ENCODE peak calls at places on chromosomes 4 and X, in ten cellular contexts. E is M059J; J is NAMALWA; I is upper lobe of right lung; U is activated CD4-positive, alpha-beta T cell treated with anti-CD3 and anti-CD28 coated beads, Interleukin-2, amount 10 ng/mL, durations not matched to agents 7 days and 5 days; P is substantia nigra; F is stimulated activated CD4-positive, alpha-beta T cell treated with anti-CD3 and anti-CD28 coated beads, Interleukin-1b, Interleukin-23, amount 100 ng/mL, for 24 hours; C is EL; Q is COR-L47; V is effector memory CD8-positive, alpha-beta T cell. Y is an unnamed sample.

GRCh38 chr4:179196511-179196910 is 1754.3 kb upstream of the AGA start:
- DNase-seq in E (peak), J (no peak), I (no peak), U (no peak), P (no peak), F (no peak), C (no peak), Q (no peak), V (no peak), Y (no peak)

GRCh38 chr4:156976147-156976546 is 4.5 kb upstream of the PDGFC start:
- DNase-seq in E (peak), J (no peak), I (no peak), U (no peak), P (no peak), F (no peak), C (peak), Q (no peak), V (no peak), Y (no peak)

GRCh38 chrX:49278081-49278480 is 8.5 kb downstream of the PPP1R3F start:
- DNase-seq in E (no peak), J (no peak), I (no peak), U (no peak), P (no peak), F (no peak), C (no peak), Q (no peak), V (no peak), Y (no peak)

GRCh38 chrX:129786210-129786651 is 6.5 kb downstream of the SASH3 start:
- DNase-seq in E (no peak), J (peak), I (no peak), U (no peak), P (no peak), F (no peak), C (no peak), Q (no peak), V (no peak), Y (no peak)

GRCh38 chrX:12700745-12701144 is 90.5 kb upstream of the PRPS2 start:
- DNase-seq in E (no peak), J (no peak), I (no peak), U (no peak), P (no peak), F (no peak), C (no peak), Q (no peak), V (no peak), Y (no peak)

GRCh38 chr4:98341309-98341708 is 80.1 kb downstream of the RAP1GDS1 start:
- DNase-seq in E (peak), J (peak), I (no peak), U (no peak), P (no peak), F (no peak), C (peak), Q (no peak), V (no peak), Y (no peak)

GRCh38 chr4:131427000-131427399 is 1722.1 kb upstream of the PCDH10 start:
- DNase-seq in E (no peak), J (no peak), I (no peak), U (no peak), P (no peak), F (no peak), C (no peak), Q (no peak), V (no peak), Y (no peak)

GRCh38 chr4:71501992-71502391 is 163.2 kb downstream of the SLC4A4 start:
- DNase-seq in E (no peak), J (no peak), I (no peak), U (no peak), P (no peak), F (no peak), C (no peak), Q (no peak), V (no peak), Y (no peak)

GRCh38 chrX:619451-619811 is 11.2 kb upstream of the SHOX start:
- DNase-seq in E (no peak), J (no peak), I (no peak), U (no peak), P (no peak), F (no peak), C (no peak), Q (no peak), V (no peak), Y (no peak)

GRCh38 chr4:53644607-53645006 is 53.3 kb upstream of the LNX1 start:
- DNase-seq in E (no peak), J (no peak), I (peak), U (no peak), P (no peak), F (no peak), C (no peak), Q (peak), V (no peak), Y (no peak)

GRCh38 chr4:182929296-182929695 is 12.1 kb upstream of the DCTD start:
- DNase-seq in E (peak), J (no peak), I (no peak), U (no peak), P (no peak), F (no peak), C (peak), Q (no peak), V (no peak), Y (no peak)

GRCh38 chr4:99861120-99861905 is 32.9 kb downstream of the LAMTOR3 start:
- DNase-seq in E (peak), J (no peak), I (no peak), U (no peak), P (no peak), F (no peak), C (no peak), Q (peak), V (no peak), Y (no peak)

GRCh38 chrX:57134702-57135101 is 2.5 kb downstream of the SPIN2A start:
- DNase-seq in E (peak), J (no peak), I (no peak), U (no peak), P (no peak), F (no peak), C (peak), Q (no peak), V (no peak), Y (no peak)

GRCh38 chr4:154982187-154983047 is 201.3 kb downstream of the RBM46 start:
- DNase-seq in E (peak), J (peak), I (peak), U (peak), P (no peak), F (peak), C (peak), Q (peak), V (peak), Y (peak)

GRCh38 chrX:118802857-118803256 is 20.8 kb upstream of the ZCCHC12 start:
- DNase-seq in E (peak), J (no peak), I (no peak), U (no peak), P (no peak), F (no peak), C (peak), Q (no peak), V (no peak), Y (no peak)

GRCh38 chrX:115344885-115345653 is 55.6 kb downstream of the LUZP4 start:
- DNase-seq in E (peak), J (no peak), I (peak), U (no peak), P (peak), F (no peak), C (peak), Q (peak), V (no peak), Y (peak)

GRCh38 chr4:117676153-117676552 is 358.1 kb upstream of the NDST3 start:
- DNase-seq in E (no peak), J (no peak), I (no peak), U (no peak), P (no peak), F (no peak), C (no peak), Q (no peak), V (no peak), Y (no peak)

GRCh38 chr4:155371432-155372043 is 5.2 kb downstream of the MAP9 start:
- DNase-seq in E (peak), J (peak), I (no peak), U (no peak), P (no peak), F (no peak), C (no peak), Q (peak), V (no peak), Y (no peak)

GRCh38 chr4:110184124-110184790 is 14.2 kb downstream of the ELOVL6 start:
- DNase-seq in E (peak), J (peak), I (no peak), U (no peak), P (no peak), F (no peak), C (peak), Q (peak), V (no peak), Y (no peak)

GRCh38 chr4:53786632-53787031 is 195.3 kb upstream of the LNX1 start:
- DNase-seq in E (no peak), J (no peak), I (no peak), U (no peak), P (no peak), F (no peak), C (no peak), Q (no peak), V (no peak), Y (no peak)

GRCh38 chr4:834368-835147 is 8.6 kb upstream of the CPLX1 start:
- DNase-seq in E (no peak), J (no peak), I (peak), U (no peak), P (no peak), F (no peak), C (no peak), Q (no peak), V (no peak), Y (no peak)

GRCh38 chrX:115388879-115389278 is 99.4 kb downstream of the LUZP4 start:
- DNase-seq in E (no peak), J (no peak), I (no peak), U (no peak), P (no peak), F (no peak), C (no peak), Q (no peak), V (no peak), Y (no peak)

GRCh38 chrX:116232833-116233232 is 62.3 kb downstream of the AGTR2 start:
- DNase-seq in E (peak), J (no peak), I (no peak), U (no peak), P (no peak), F (no peak), C (peak), Q (no peak), V (no peak), Y (no peak)

GRCh38 chrX:129932792-129933321 is 26.9 kb downstream of the UTP14A start:
- DNase-seq in E (peak), J (no peak), I (peak), U (no peak), P (peak), F (no peak), C (no peak), Q (no peak), V (no peak), Y (no peak)

GRCh38 chr4:89757154-89757723 is 79.7 kb downstream of the SNCA start:
- DNase-seq in E (no peak), J (no peak), I (no peak), U (no peak), P (no peak), F (no peak), C (no peak), Q (no peak), V (no peak), Y (no peak)

GRCh38 chr4:98092833-98093439 is 50.3 kb downstream of the STPG2 start:
- DNase-seq in E (peak), J (peak), I (no peak), U (no peak), P (no peak), F (no peak), C (peak), Q (peak), V (no peak), Y (no peak)

GRCh38 chr4:88320780-88321373 is 36.5 kb upstream of the PPM1K start:
- DNase-seq in E (peak), J (peak), I (peak), U (peak), P (peak), F (no peak), C (peak), Q (no peak), V (peak), Y (no peak)

GRCh38 chr4:140102406-140102805 is 51.6 kb downstream of the MAML3 start:
- DNase-seq in E (peak), J (no peak), I (no peak), U (no peak), P (no peak), F (no peak), C (peak), Q (no peak), V (no peak), Y (no peak)